ENCODE peak calls at places on chromosomes 4 and X, in six cellular contexts. Z, T, Q, E, P and U are unnamed samples.

GRCh38 chr4:110614981-110615365 is 7.9 kb downstream of the PITX2 start:
- DNase-seq in Z (no peak), T (peak; percentile 41), Q (peak; percentile 27), E (peak; percentile 62), P (no peak), U (peak; percentile 72)

GRCh38 chr4:2849267-2850140 is 5.9 kb downstream of the ADD1 start:
- DNase-seq in Z (no peak), T (no peak), Q (no peak), E (no peak), P (no peak), U (no peak)

GRCh38 chr4:10098770-10099139 is 17.8 kb downstream of the WDR1 start:
- DNase-seq in Z (peak; percentile 80), T (no peak), Q (no peak), E (peak; percentile 74), P (no peak), U (no peak)

GRCh38 chr4:8387615-8388266 is 52.8 kb downstream of the ACOX3 start:
- DNase-seq in Z (no peak), T (no peak), Q (no peak), E (no peak), P (no peak), U (no peak)

GRCh38 chr4:8419222-8420041 is 21.1 kb downstream of the ACOX3 start:
- DNase-seq in Z (peak; percentile 57), T (no peak), Q (no peak), E (peak; percentile 57), P (no peak), U (no peak)

GRCh38 chr4:173415092-173415491 is 16.2 kb upstream of the SCRG1 start:
- DNase-seq in Z (no peak), T (no peak), Q (no peak), E (no peak), P (no peak), U (no peak)

GRCh38 chrX:130111220-130111934 is 1.1 kb upstream of the ELF4 start:
- DNase-seq in Z (no peak), T (no peak), Q (no peak), E (peak; percentile 29), P (peak; percentile 48), U (no peak)

GRCh38 chr4:76589872-76590846 is 155.1 kb downstream of the SHROOM3 start:
- DNase-seq in Z (peak; percentile 92), T (peak; percentile 94), Q (peak; percentile 87), E (peak; percentile 90), P (peak; percentile 63), U (peak; percentile 99)

GRCh38 chr4:152479428-152480026 is 56.4 kb downstream of the FBXW7 start:
- DNase-seq in Z (peak; percentile 60), T (no peak), Q (no peak), E (peak; percentile 42), P (no peak), U (no peak)

GRCh38 chrX:31480696-31481095 is 408.9 kb upstream of the FTHL17 start:
- DNase-seq in Z (no peak), T (no peak), Q (no peak), E (no peak), P (no peak), U (no peak)

GRCh38 chr4:23322732-23323131 is 567.1 kb downstream of the PPARGC1A start:
- DNase-seq in Z (no peak), T (no peak), Q (no peak), E (no peak), P (no peak), U (no peak)

GRCh38 chr4:1026115-1026514 is 14.7 kb downstream of the FGFRL1 start:
- DNase-seq in Z (peak; percentile 21), T (peak; percentile 61), Q (no peak), E (peak; percentile 31), P (no peak), U (no peak)

GRCh38 chr4:78520808-78521226 is 30.8 kb upstream of the ANXA3 start:
- DNase-seq in Z (peak; percentile 15), T (no peak), Q (no peak), E (no peak), P (no peak), U (no peak)

GRCh38 chr4:83216856-83217683 is 67.5 kb downstream of the COQ2 start:
- DNase-seq in Z (no peak), T (no peak), Q (no peak), E (no peak), P (no peak), U (no peak)

GRCh38 chr4:98833384-98833783 is 95.5 kb downstream of the EIF4E start:
- DNase-seq in Z (no peak), T (no peak), Q (no peak), E (no peak), P (no peak), U (peak; percentile 28)

GRCh38 chr4:122224348-122224747 is 72.2 kb downstream of the BLTP1 start:
- DNase-seq in Z (peak; percentile 22), T (peak; percentile 28), Q (peak; percentile 5), E (peak; percentile 14), P (no peak), U (peak; percentile 40)

GRCh38 chrX:39869846-39870601 is 227.7 kb downstream of the BCOR start:
- DNase-seq in Z (peak; percentile 63), T (no peak), Q (no peak), E (no peak), P (no peak), U (no peak)

GRCh38 chr4:56976878-56977320 is 507 bp downstream of the NOA1 start:
- DNase-seq in Z (no peak), T (peak; percentile 73), Q (peak; percentile 29), E (peak; percentile 28), P (peak; percentile 78), U (peak; percentile 72)

GRCh38 chrX:151984328-151984727 is 9.9 kb upstream of the GABRE start:
- DNase-seq in Z (peak; percentile 46), T (no peak), Q (no peak), E (peak; percentile 66), P (no peak), U (no peak)

GRCh38 chr4:105059337-105059736 is 87.3 kb upstream of the TET2 start:
- DNase-seq in Z (no peak), T (no peak), Q (no peak), E (no peak), P (no peak), U (no peak)

GRCh38 chr4:80646061-80646460 is 310.5 kb downstream of the CFAP299 start:
- DNase-seq in Z (no peak), T (no peak), Q (no peak), E (no peak), P (no peak), U (no peak)

GRCh38 chrX:67599532-67599931 is 55.7 kb downstream of the AR start:
- DNase-seq in Z (no peak), T (no peak), Q (no peak), E (no peak), P (no peak), U (no peak)

GRCh38 chrX:19867411-19867732 is 20.0 kb downstream of the SH3KBP1 start:
- DNase-seq in Z (peak; percentile 79), T (no peak), Q (no peak), E (peak; percentile 80), P (no peak), U (no peak)

GRCh38 chr4:98516042-98516440 is 142.4 kb downstream of the TSPAN5 start:
- DNase-seq in Z (peak; percentile 90), T (no peak), Q (no peak), E (peak; percentile 96), P (no peak), U (peak; percentile 16)

GRCh38 chr4:108172780-108173598 is 4.3 kb upstream of the LEF1 start:
- DNase-seq in Z (no peak), T (peak; percentile 52), Q (peak; percentile 58), E (peak; percentile 67), P (peak; percentile 64), U (peak; percentile 75)

GRCh38 chrX:25860322-25860721 is 277.8 kb upstream of the MAGEB18 start:
- DNase-seq in Z (no peak), T (no peak), Q (no peak), E (no peak), P (no peak), U (no peak)
- H2BK15ac ChIP-seq in Z (no peak overlapping the region), T (no peak overlapping the region), Q (no peak overlapping the region), E (no peak overlapping the region), P (no peak overlapping the region), U (no peak overlapping the region)

GRCh38 chr4:39977489-39978377 is at the start of gene PDS5A:
- DNase-seq in Z (peak; percentile 84), T (peak; percentile 88), Q (peak; percentile 90), E (peak; percentile 88), P (peak; percentile 90), U (peak; percentile 96)
- H3K18ac ChIP-seq in Z (peak within 1 kb of the TSS; percentile 78), T (peak within 1 kb of the TSS; percentile 93), Q (peak within 1 kb of the TSS; percentile 99), E (peak within 1 kb of the TSS; percentile 99), P (peak within 1 kb of the TSS; percentile 93), U (peak within 1 kb of the TSS; percentile 99)

GRCh38 chr4:20176881-20177280 is 74.8 kb upstream of the SLIT2 start:
- DNase-seq in Z (peak; percentile 34), T (no peak), Q (no peak), E (no peak), P (no peak), U (no peak)

DNA sequence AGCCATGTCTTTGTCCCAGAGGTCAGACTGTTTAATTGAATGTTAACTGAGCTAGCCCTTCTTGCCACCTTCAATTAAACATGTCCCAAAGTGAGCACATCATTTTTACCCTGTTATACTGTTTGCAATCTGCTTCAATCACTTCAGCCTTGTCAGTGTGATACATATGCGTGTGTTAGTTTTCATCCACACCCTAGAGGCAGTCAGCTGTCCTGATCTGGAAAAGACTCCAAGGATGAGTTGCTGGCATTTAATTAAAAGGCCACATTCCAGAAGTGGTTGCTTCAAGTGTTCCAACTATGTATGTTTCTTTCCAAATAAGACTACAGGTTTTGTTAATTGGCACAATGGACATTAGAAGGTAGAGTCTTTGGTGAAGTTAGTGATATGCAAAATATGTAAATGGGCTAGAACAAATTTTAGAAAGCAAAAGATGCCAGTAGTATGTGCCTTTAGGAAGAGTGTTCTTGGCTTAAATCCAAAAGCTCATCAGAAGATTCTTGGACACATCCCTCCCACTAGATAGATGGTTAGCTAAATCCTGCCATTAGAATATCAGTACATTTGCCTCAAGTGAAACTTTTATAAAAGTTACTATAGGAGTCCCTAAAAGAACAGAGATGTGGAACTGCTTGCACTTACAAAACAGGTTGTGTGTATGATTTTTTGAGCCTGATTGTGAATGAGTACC is 79.5 kb upstream of the SLIT2 start:
- DNase-seq in Z (no peak), T (no peak), Q (no peak), E (no peak), P (no peak), U (peak; percentile 0)
- H2BK15ac ChIP-seq in Z (no peak overlapping the region), T (no peak overlapping the region), Q (no peak overlapping the region), E (no peak overlapping the region), P (no peak overlapping the region), U (no peak overlapping the region)

GRCh38 chr4:71052034-71052433 is 58.6 kb downstream of the DCK start:
- DNase-seq in Z (no peak), T (no peak), Q (no peak), E (no peak), P (no peak), U (no peak)
- H3K18ac ChIP-seq in Z (no peak overlapping the region), T (no peak overlapping the region), Q (no peak overlapping the region), E (no peak overlapping the region), P (no peak overlapping the region), U (no peak overlapping the region)

GRCh38 chr4:6693274-6694176 is at the start of gene S100P:
- DNase-seq in Z (no peak), T (no peak), Q (no peak), E (no peak), P (no peak), U (no peak)
- H2BK15ac ChIP-seq in Z (no peak within 1 kb of the TSS), T (no peak within 1 kb of the TSS), Q (peak within 1 kb of the TSS; percentile 68), E (peak within 1 kb of the TSS; percentile 98), P (peak within 1 kb of the TSS; percentile 16), U (no peak within 1 kb of the TSS)